ENCODE peak calls at places on chromosomes 12 and 14, in eight cellular contexts. W is coronary artery; A is mammary epithelial cell; T is PC-3; J is spleen; E is CD8-positive, alpha-beta T cell; M is fibroblast of lung; Z is GM23338. X is an unnamed sample.

GRCh38 chr12:6215932-6216494 is 15.8 kb downstream of the CD9 start:
- DNase-seq in T (peak), M (peak), E (no peak), A (peak), Z (peak), W (peak), J (no peak), X (peak)

GRCh38 chr12:7001921-7002591 is 16.2 kb downstream of the LPCAT3 start:
- DNase-seq in T (no peak), Z (no peak), E (no peak), A (no peak), M (no peak), J (no peak), W (no peak), X (no peak)

GRCh38 chr12:22598763-22599161 is 26.2 kb upstream of the ETNK1 start:
- DNase-seq in T (peak), Z (no peak), M (no peak), W (no peak), J (no peak), E (no peak), A (no peak), X (no peak)

GRCh38 chr14:73467377-73467776 is 9.0 kb upstream of the NUMB start:
- DNase-seq in A (no peak), M (peak), E (no peak), J (peak), Z (no peak), T (no peak), W (no peak), X (no peak)

GRCh38 chr12:54378791-54379400 is 5.6 kb downstream of the ZNF385A start:
- DNase-seq in J (peak), Z (peak), M (no peak), T (peak), E (no peak), W (peak), A (no peak), X (no peak)

GRCh38 chr14:30779210-30779609 is 95.1 kb upstream of the COCH start:
- DNase-seq in T (peak), W (no peak), E (no peak), M (peak), J (no peak), A (peak), Z (no peak), X (no peak)

GRCh38 chr12:6863586-6864321 is 3.6 kb upstream of the TPI1 start:
- DNase-seq in E (no peak), Z (no peak), M (peak), W (no peak), J (peak), T (no peak), A (no peak), X (no peak)

GRCh38 chr14:88179725-88180124 is 143.3 kb downstream of the KCNK10 start:
- DNase-seq in J (no peak), M (no peak), E (no peak), A (no peak), Z (no peak), T (no peak), W (no peak), X (no peak)

GRCh38 chr14:92644166-92644565 is 104.3 kb downstream of the LGMN start:
- DNase-seq in J (peak), W (no peak), M (peak), A (peak), T (peak), Z (no peak), E (no peak), X (no peak)

GRCh38 chr14:64799555-64799954 is 80.2 kb downstream of the SPTB start:
- DNase-seq in J (no peak), Z (no peak), M (no peak), W (no peak), T (no peak), E (no peak), A (no peak), X (no peak)

GRCh38 chr12:115872212-115872611 is 405.3 kb downstream of the MED13L start:
- DNase-seq in Z (no peak), A (no peak), J (no peak), W (no peak), E (no peak), M (no peak), T (peak), X (no peak)

GRCh38 chr14:77869350-77869749 is 69.4 kb downstream of the ADCK1 start:
- DNase-seq in Z (no peak), E (no peak), M (no peak), J (no peak), W (no peak), T (no peak), A (no peak), X (no peak)

GRCh38 chr12:80714846-80715245 is 1.9 kb upstream of the MYF5 start:
- DNase-seq in Z (peak), W (no peak), J (no peak), E (no peak), T (no peak), A (no peak), M (no peak), X (no peak)

GRCh38 chr14:22594156-22594716 is 3.9 kb upstream of the ABHD4 start:
- DNase-seq in Z (no peak), T (no peak), E (no peak), A (no peak), M (peak), J (no peak), W (no peak), X (no peak)

GRCh38 chr12:89225808-89226368 is 126.4 kb downstream of the DUSP6 start:
- DNase-seq in M (peak), T (peak), A (peak), E (no peak), Z (peak), J (no peak), W (no peak), X (no peak)

GRCh38 chr12:32139064-32139421 is 32.4 kb downstream of the BICD1 start:
- DNase-seq in M (peak), E (peak), A (no peak), Z (peak), J (no peak), W (no peak), T (no peak), X (no peak)

GRCh38 chr12:14849664-14850063 is 6.3 kb upstream of the ART4 start:
- DNase-seq in T (peak), E (no peak), Z (no peak), A (peak), W (no peak), J (no peak), M (peak), X (no peak)

GRCh38 chr14:73467800-73468199 is 9.5 kb upstream of the NUMB start:
- DNase-seq in A (no peak), W (no peak), M (no peak), Z (no peak), T (no peak), E (no peak), J (no peak), X (no peak)

GRCh38 chr14:61281186-61281676 is at the start of gene TMEM30B:
- DNase-seq in E (peak), T (peak), W (no peak), M (no peak), A (peak), Z (peak), J (peak), X (no peak)

GRCh38 chr12:122875590-122876220 is 20.2 kb downstream of the VPS37B start:
- DNase-seq in Z (peak), E (no peak), T (no peak), J (no peak), A (no peak), M (peak), W (no peak), X (no peak)

GRCh38 chr12:93166891-93167307 is 210.8 kb upstream of the NUDT4 start:
- DNase-seq in J (no peak), M (no peak), T (no peak), E (no peak), W (no peak), A (no peak), Z (no peak), X (no peak)

GRCh38 chr12:79452906-79453305 is 237.9 kb downstream of the PAWR start:
- DNase-seq in T (peak), M (no peak), E (no peak), J (peak), Z (peak), A (no peak), W (no peak), X (no peak)

GRCh38 chr12:57416039-57416996 is 14.5 kb downstream of the R3HDM2 start:
- DNase-seq in Z (no peak), J (no peak), T (peak), W (no peak), A (peak), E (no peak), M (peak), X (no peak)

GRCh38 chr14:53019391-53019790 is 68.5 kb upstream of the FERMT2 start:
- DNase-seq in W (no peak), T (no peak), M (no peak), A (no peak), Z (no peak), E (no peak), J (no peak), X (no peak)

DNA sequence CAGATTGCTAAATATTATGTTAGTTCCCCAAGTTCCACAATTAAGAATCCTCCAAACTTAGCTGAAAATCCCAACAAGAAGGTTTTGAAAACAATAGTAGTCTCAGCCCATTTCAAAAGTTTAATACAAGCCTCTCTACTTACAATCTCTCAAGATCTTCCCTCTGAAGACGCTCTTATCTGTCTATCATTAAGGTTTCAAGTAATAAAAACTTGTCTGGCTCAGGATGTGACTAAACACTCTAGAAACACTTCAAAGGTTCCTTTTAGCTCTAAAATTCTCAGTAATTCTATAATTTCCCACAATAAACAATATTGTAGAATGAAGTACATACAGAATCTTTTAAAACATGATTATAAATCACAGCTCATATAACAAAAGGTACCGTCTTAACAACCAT is 16.3 kb downstream of the YAF2 start:
- DNase-seq in T (no peak), M (no peak), J (no peak), A (no peak), E (no peak), W (no peak), Z (no peak), X (no peak)
- H3K27ac ChIP-seq in T (no peak), M (no peak), J (no peak), A (no peak), E (no peak), W (no peak), Z (no peak), X (no peak)

GRCh38 chr12:26123482-26123980 is 1.3 kb downstream of the BHLHE41 start:
- DNase-seq in E (no peak), W (no peak), T (peak), M (peak), J (no peak), Z (no peak), A (no peak), X (peak)
- H3K27ac ChIP-seq in E (no peak), W (peak), T (peak), M (peak), J (peak), Z (no peak), A (peak), X (peak)

GRCh38 chr12:65871865-65872645 is 47.8 kb downstream of the HMGA2 start:
- DNase-seq in J (no peak), W (no peak), E (no peak), M (no peak), A (no peak), Z (no peak), T (no peak), X (no peak)

GRCh38 chr12:65867428-65867827 is 43.1 kb downstream of the HMGA2 start:
- DNase-seq in J (no peak), T (peak), Z (no peak), W (no peak), M (peak), A (peak), E (no peak), X (no peak)

GRCh38 chr12:65868878-65869277 is 44.6 kb downstream of the HMGA2 start:
- DNase-seq in T (no peak), J (no peak), A (no peak), E (no peak), M (peak), W (no peak), Z (no peak), X (no peak)

GRCh38 chr12:65868133-65868705 is 43.9 kb downstream of the HMGA2 start:
- DNase-seq in J (no peak), W (no peak), T (no peak), M (peak), Z (no peak), E (no peak), A (peak), X (no peak)
- H3K27ac ChIP-seq in J (no peak), W (no peak), T (peak), M (no peak), Z (no peak), E (no peak), A (peak), X (no peak)

GRCh38 chr12:55727643-55728184 is 1.1 kb downstream of the CD63 start:
- DNase-seq in W (no peak), M (peak), T (peak), E (no peak), J (peak), Z (peak), A (peak), X (no peak)

GRCh38 chr12:55730447-55730820 is 1.6 kb upstream of the CD63 start:
- DNase-seq in T (no peak), M (no peak), Z (no peak), E (no peak), A (no peak), J (no peak), W (no peak), X (no peak)

GRCh38 chr12:55728932-55729591 is at the start of gene CD63:
- DNase-seq in M (peak), J (peak), E (peak), W (peak), A (peak), Z (peak), T (peak), X (peak)

GRCh38 chr12:55728185-55728931 is 451 bp downstream of the CD63 start:
- DNase-seq in M (peak), T (peak), W (no peak), E (no peak), Z (peak), J (peak), A (peak), X (peak)

GRCh38 chr12:55729592-55730446 is 1.0 kb upstream of the CD63 start:
- DNase-seq in T (peak), E (peak), Z (peak), A (peak), W (peak), M (peak), J (peak), X (peak)
- H3K27ac ChIP-seq in T (peak), E (peak), Z (peak), A (peak), W (peak), M (peak), J (peak), X (peak)

GRCh38 chr12:97308576-97309198 is 153.9 kb upstream of the RMST start:
- DNase-seq in W (no peak), T (peak), Z (peak), M (peak), J (no peak), A (peak), E (no peak), X (no peak)
- H3K27ac ChIP-seq in W (no peak), T (no peak), Z (no peak), M (no peak), J (no peak), A (no peak), E (no peak), X (no peak)

GRCh38 chr14:104967414-104968152 is 10.6 kb downstream of the AHNAK2 start:
- DNase-seq in E (no peak), A (peak), J (peak), M (peak), W (no peak), T (peak), Z (peak), X (no peak)
- H3K27ac ChIP-seq in E (no peak), A (peak), J (no peak), M (peak), W (peak), T (peak), Z (no peak), X (no peak)

X was measured in substantia nigra.